ENCODE peak calls at places on chromosomes 12 and 14, in seven cellular contexts. J, W, Y, U, D, A and C are unnamed samples.

GRCh38 chr12:54229624-54230212 is 40.9 kb upstream of the SMUG1 start:
- DNase-seq in A (peak), D (no peak), J (no peak), Y (no peak), U (no peak), W (peak), C (no peak)

GRCh38 chr14:101235042-101235871 is 326.0 kb upstream of the DIO3 start:
- DNase-seq in U (peak), W (peak), Y (no peak), A (peak), J (peak), D (peak), C (no peak)

GRCh38 chr12:121061831-121062230 is 22.8 kb upstream of the OASL start:
- DNase-seq in D (peak), U (no peak), Y (no peak), W (no peak), A (peak), J (no peak), C (no peak)

GRCh38 chr12:90262261-90262660 is 553.6 kb upstream of the ATP2B1 start:
- DNase-seq in D (no peak), J (no peak), Y (no peak), A (peak), U (no peak), W (peak), C (no peak)

GRCh38 chr12:62900686-62901272 is 34.2 kb downstream of the PPM1H start:
- DNase-seq in U (no peak), A (no peak), Y (no peak), D (no peak), W (no peak), J (peak), C (no peak)

GRCh38 chr14:23360496-23360895 is 4.5 kb downstream of the EFS start:
- DNase-seq in D (peak), W (no peak), Y (no peak), A (no peak), U (peak), J (peak), C (no peak)

GRCh38 chr12:14853966-14854365 is 10.6 kb upstream of the ART4 start:
- DNase-seq in W (no peak), J (no peak), D (no peak), Y (no peak), A (no peak), U (peak), C (no peak)

GRCh38 chr12:13146539-13146938 is 43.1 kb upstream of the GSG1 start:
- DNase-seq in A (no peak), J (no peak), W (no peak), U (peak), Y (no peak), D (no peak), C (no peak)

GRCh38 chr14:106840258-106840657 is 1313.9 kb downstream of the TMEM121 start:
- DNase-seq in W (no peak), Y (no peak), D (no peak), U (no peak), A (no peak), J (no peak), C (no peak)

GRCh38 chr14:104690861-104691455 is 1.5 kb downstream of the INF2 start:
- DNase-seq in W (no peak), A (no peak), Y (no peak), J (no peak), U (peak), D (no peak), C (no peak)

GRCh38 chr14:59918824-59919581 is 941 bp upstream of the LRRC9 start:
- DNase-seq in W (peak), A (peak), U (peak), D (peak), Y (no peak), J (peak), C (no peak)

GRCh38 chr12:47741340-47741703 is 16.0 kb upstream of the ENDOU start:
- DNase-seq in D (peak), U (peak), J (no peak), Y (peak), W (no peak), A (no peak), C (no peak)

GRCh38 chr14:77024171-77024627 is 4.3 kb downstream of the IRF2BPL start:
- DNase-seq in A (peak), D (no peak), J (peak), U (peak), W (no peak), Y (peak), C (no peak)

GRCh38 chr12:52426034-52426433 is 8.1 kb downstream of the KRT75 start:
- DNase-seq in W (no peak), A (no peak), J (no peak), D (no peak), U (no peak), Y (no peak), C (no peak)

GRCh38 chr12:54018608-54018984 is 9.6 kb upstream of the HOXC6 start:
- DNase-seq in W (peak), J (no peak), U (peak), A (no peak), Y (no peak), D (no peak), C (no peak)